ENCODE peak calls at places on chromosomes 5 and 9, in eight cellular contexts. C, P, M, F, V, S, Y and Z are unnamed samples.

GRCh38 chr5:170576602-170577584 is 73.1 kb downstream of the KCNIP1 start:
- DNase-seq in V (no peak), C (no peak), F (no peak), S (no peak), P (no peak), Y (no peak), M (no peak), Z (no peak)

GRCh38 chr5:1885777-1886633 is 3.3 kb upstream of the IRX4 start:
- DNase-seq in C (no peak), F (no peak), V (no peak), Y (no peak), M (no peak), S (no peak), P (no peak), Z (peak; percentile 87)

GRCh38 chr5:110916373-110917049 is 155.0 kb upstream of the TSLP start:
- DNase-seq in Y (no peak), V (no peak), M (peak; percentile 90), P (no peak), C (peak; percentile 89), S (no peak), F (peak; percentile 70), Z (no peak)

GRCh38 chr9:69089082-69089481 is 53.5 kb downstream of the FXN start:
- DNase-seq in V (no peak), S (no peak), M (no peak), F (no peak), Y (no peak), P (no peak), C (no peak), Z (no peak)

GRCh38 chr5:173327084-173327947 is 898 bp downstream of the STC2 start:
- DNase-seq in M (peak; percentile 65), P (peak; percentile 61), F (peak; percentile 52), C (peak; percentile 75), V (no peak), Y (no peak), S (no peak), Z (no peak)

GRCh38 chr5:89320889-89321288 is 437.9 kb upstream of the MEF2C start:
- DNase-seq in P (no peak), Y (no peak), S (no peak), C (no peak), F (no peak), M (no peak), V (no peak), Z (no peak)

GRCh38 chr9:82109626-82110025 is 121.1 kb downstream of the SPATA31D1 start:
- DNase-seq in Y (no peak), F (no peak), S (no peak), P (no peak), M (no peak), V (no peak), C (no peak), Z (no peak)

GRCh38 chr9:126156898-126157297 is 169.7 kb upstream of the MVB12B start:
- DNase-seq in S (no peak), P (no peak), C (no peak), M (no peak), F (no peak), Y (peak; percentile 23), V (no peak), Z (no peak)